ENCODE peak calls at places on chromosomes 2 and 18, in four cellular contexts. O, I, B and E are unnamed samples.

GRCh38 chr2:25063876-25064660 is 22.2 kb downstream of the EFR3B start:
- DNase-seq in I (peak; percentile 56), B (no peak), O (no peak), E (no peak)

GRCh38 chr2:210399440-210400041 is 77.0 kb downstream of the LANCL1 start:
- DNase-seq in I (peak; percentile 29), B (peak; percentile 42), O (peak; percentile 7), E (no peak)

GRCh38 chr2:60105868-60106267 is 447.6 kb downstream of the BCL11A start:
- DNase-seq in O (no peak), B (no peak), I (no peak), E (no peak)

GRCh38 chr2:46718797-46719196 is 196.8 kb downstream of the MCFD2 start:
- DNase-seq in B (no peak), O (no peak), I (no peak), E (no peak)

GRCh38 chr18:6650756-6651155 is 78.8 kb upstream of the ARHGAP28 start:
- DNase-seq in O (no peak), B (no peak), I (no peak), E (no peak)

GRCh38 chr2:217790681-217791392 is 212.0 kb downstream of the TNS1 start:
- DNase-seq in I (peak; percentile 93), B (peak; percentile 51), O (peak; percentile 83), E (no peak)

GRCh38 chr18:63322246-63322645 is 2.7 kb upstream of the BCL2 start:
- DNase-seq in O (no peak), B (no peak), I (no peak), E (no peak)

GRCh38 chr2:121098556-121098955 is 186.4 kb downstream of the TFCP2L1 start:
- DNase-seq in O (no peak), B (no peak), I (no peak), E (no peak)

GRCh38 chr2:237165405-237166276 is 80.0 kb downstream of the COPS8 start:
- DNase-seq in O (peak; percentile 69), B (peak; percentile 62), I (peak; percentile 67), E (peak; percentile 48)

GRCh38 chr2:233329489-233330135 is 22.0 kb downstream of the SAG start:
- DNase-seq in B (no peak), I (peak; percentile 9), O (no peak), E (no peak)

GRCh38 chr2:26540306-26540705 is 62.4 kb upstream of the OTOF start:
- DNase-seq in B (no peak), I (no peak), O (no peak), E (no peak)

GRCh38 chr2:48607307-48608014 is 10.2 kb upstream of the GTF2A1L start:
- DNase-seq in B (peak; percentile 35), O (peak; percentile 22), I (peak; percentile 42), E (no peak)

GRCh38 chr2:232649033-232649432 is 15.6 kb downstream of the EFHD1 start:
- DNase-seq in I (no peak), O (no peak), B (no peak), E (no peak)

GRCh38 chr2:10311736-10312135 is 9.0 kb downstream of the HPCAL1 start:
- DNase-seq in I (no peak), O (no peak), B (no peak), E (no peak)
- H3K9ac ChIP-seq in I (no peak overlapping the region), O (no peak overlapping the region), B (no peak overlapping the region), E (no peak overlapping the region)

GRCh38 chr18:35137632-35138031 is 96.4 kb downstream of the MAPRE2 start:
- DNase-seq in B (no peak), O (no peak), I (no peak), E (no peak)
- H3K9ac ChIP-seq in B (no peak overlapping the region), O (no peak overlapping the region), I (no peak overlapping the region), E (no peak overlapping the region)

GRCh38 chr2:108215794-108216211 is 24.0 kb upstream of the SULT1C3 start:
- DNase-seq in B (peak; percentile 54), O (peak; percentile 51), I (peak; percentile 68), E (no peak)
- H3K9ac ChIP-seq in B (no peak overlapping the region), O (no peak overlapping the region), I (no peak overlapping the region), E (no peak overlapping the region)

DNA sequence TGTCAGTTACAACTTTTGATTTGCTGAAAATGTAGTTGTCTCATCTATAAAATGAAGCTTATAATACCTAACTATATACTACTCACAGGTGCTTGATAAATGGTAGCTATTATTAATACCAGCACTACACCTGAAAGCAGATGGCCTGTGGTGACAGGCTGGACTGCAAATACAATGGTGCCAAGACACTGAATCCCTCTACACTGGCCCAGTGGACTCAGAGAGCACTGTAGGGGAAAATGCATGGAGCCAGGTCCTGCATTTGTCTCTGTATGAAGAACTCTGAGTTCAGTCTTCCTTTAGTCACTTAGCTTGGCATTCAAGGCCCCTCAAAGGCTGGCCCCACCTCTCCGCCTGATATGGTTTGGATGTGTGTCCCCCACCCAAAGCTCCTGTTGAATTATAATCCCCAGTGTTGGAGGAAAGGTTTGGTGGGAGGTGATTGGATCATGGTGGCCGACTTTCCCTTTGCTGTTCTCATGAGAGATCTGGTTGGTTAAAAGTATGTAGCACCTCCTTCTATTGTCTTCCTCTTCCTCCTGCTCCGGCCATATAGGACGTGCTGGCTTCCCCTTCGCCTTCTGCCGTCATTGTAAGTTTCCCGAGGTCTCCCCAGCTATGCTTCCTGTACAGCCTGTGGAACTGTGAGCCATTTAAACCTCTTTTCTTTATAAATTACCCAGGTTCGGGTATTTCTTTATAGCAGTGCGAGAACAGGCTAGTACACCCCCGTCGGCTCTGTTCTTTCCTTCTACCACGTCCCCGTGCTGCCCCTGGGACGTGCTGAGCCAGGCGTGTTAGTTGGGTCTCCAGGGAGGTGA is 11.1 kb upstream of the NTSR2 start:
- DNase-seq in B (no peak), O (no peak), I (no peak), E (no peak)
- H3K9ac ChIP-seq in B (no peak overlapping the region), O (no peak overlapping the region), I (no peak overlapping the region), E (no peak overlapping the region)

DNA sequence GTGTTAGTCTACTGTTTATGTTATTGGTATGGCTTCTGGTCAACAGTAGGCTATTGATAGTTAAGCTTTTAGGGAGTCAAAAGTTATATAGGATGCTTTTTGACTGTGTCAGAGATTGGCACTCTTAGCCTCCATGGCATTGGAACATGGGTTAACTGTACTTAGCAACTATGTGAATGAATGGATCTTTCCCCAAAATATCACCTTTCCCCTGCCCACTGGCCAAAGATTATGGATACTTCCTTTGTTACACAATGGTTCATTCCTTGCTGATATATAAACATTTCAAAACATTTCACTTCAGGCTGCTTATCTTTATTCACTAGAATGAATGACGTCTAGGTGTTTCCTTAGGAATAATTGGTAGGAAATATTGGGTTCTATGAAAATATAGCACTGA is 62.1 kb upstream of the DOCK10 start:
- DNase-seq in B (no peak), O (no peak), I (peak; percentile 21), E (peak; percentile 78)
- H3K9ac ChIP-seq in B (no peak overlapping the region), O (no peak overlapping the region), I (no peak overlapping the region), E (no peak overlapping the region)

GRCh38 chr2:36165132-36165531 is 190.4 kb upstream of the CRIM1 start:
- DNase-seq in B (no peak), O (no peak), I (no peak), E (no peak)

GRCh38 chr2:36168136-36168535 is 187.4 kb upstream of the CRIM1 start:
- DNase-seq in I (no peak), O (no peak), B (no peak), E (no peak)

DNA sequence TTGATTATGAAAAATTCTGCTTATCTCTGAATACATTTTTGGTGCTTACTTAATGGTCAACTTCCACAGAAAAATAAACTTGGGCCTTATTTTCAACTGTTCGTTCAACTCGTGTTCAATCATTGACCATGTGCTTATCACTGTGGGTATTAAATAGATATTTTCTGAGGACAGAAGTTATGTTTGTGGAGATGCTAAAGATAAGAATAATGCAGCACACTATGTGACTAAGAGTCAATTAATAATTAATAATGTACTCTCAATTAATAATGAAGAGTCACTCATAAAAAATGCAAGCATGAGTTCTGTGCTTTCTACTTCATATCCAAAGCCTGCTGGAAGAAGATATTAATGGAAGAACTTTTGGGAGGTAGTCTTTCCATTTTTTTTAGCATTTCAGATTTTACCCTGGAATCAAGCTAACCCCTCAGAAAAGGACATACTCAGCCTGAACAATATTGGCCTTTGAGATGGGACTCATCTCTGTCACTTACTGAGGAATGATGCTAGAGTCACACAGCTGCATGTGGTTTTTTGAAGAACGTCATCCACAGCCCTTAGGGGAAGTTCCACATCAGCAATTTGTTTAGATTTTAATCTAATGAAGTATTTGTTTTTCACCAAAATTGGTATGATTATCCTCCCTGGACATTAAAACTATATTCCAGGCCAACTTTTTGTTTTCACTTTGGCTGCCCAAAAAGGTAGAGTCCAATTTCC is 191.9 kb upstream of the CRIM1 start:
- DNase-seq in O (no peak), B (no peak), I (no peak), E (no peak)
- H3K9ac ChIP-seq in O (no peak overlapping the region), B (no peak overlapping the region), I (no peak overlapping the region), E (no peak overlapping the region)

DNA sequence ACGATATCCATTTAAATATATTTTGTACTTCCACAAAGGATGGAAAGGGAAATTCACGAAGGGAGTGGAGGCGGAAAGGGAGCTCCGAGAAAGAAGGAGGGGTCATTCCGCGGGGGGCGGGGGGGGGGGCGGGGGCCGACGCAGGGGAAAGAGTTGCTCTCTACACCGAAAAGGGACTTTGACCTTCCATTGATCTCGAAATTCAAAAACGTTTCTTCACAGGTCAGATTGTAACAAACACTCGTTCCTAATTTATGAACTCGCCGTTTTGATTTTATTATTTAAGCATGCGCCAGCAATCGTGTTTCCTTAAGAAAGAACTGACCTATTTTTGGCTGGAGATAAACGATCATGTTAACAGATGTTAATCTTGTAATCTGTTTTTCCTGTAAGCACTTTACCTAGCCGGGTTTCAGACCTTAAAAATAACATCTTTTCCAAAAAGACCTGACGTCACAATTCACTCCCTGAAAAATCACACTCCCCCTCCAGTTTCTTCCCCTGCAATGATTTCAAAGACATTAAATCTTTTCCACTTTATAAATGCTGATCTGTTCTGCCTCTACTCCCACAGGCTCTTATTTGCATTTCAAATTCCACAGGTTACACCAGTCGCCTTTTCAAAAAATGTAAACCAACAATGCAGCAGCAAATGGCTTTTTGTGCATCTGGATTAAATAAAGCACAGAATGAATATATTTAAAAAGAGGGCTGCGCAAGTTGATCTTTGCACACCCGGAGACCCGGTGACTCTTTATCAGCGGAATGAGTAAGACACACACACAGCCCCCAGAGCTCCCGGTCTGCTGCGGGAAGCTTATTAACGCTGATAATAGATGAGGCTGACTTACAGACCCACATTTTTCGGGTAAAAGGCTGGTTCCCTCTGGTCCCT is 1.6 kb downstream of the ZNF516 start:
- DNase-seq in O (peak; percentile 72), I (peak; percentile 67), B (no peak), E (no peak)
- H3K9ac ChIP-seq in O (peak overlapping the region; percentile 92), I (peak overlapping the region; percentile 76), B (peak overlapping the region; percentile 64), E (no peak overlapping the region)

GRCh38 chr2:68796306-68796905 is 61.8 kb downstream of the ARHGAP25 start:
- DNase-seq in O (peak; percentile 18), B (peak; percentile 23), I (no peak), E (no peak)

GRCh38 chr2:68784849-68785248 is 50.2 kb downstream of the ARHGAP25 start:
- DNase-seq in O (no peak), B (peak; percentile 33), I (no peak), E (no peak)

GRCh38 chr2:68789603-68790002 is 55.0 kb downstream of the ARHGAP25 start:
- DNase-seq in O (no peak), I (no peak), B (no peak), E (no peak)

GRCh38 chr2:68791914-68792313 is 57.3 kb downstream of the ARHGAP25 start:
- DNase-seq in O (no peak), B (no peak), I (no peak), E (no peak)

GRCh38 chr2:68790600-68790999 is 56.0 kb downstream of the ARHGAP25 start:
- DNase-seq in O (no peak), I (no peak), B (no peak), E (peak; percentile 14)
- H3K9ac ChIP-seq in O (no peak overlapping the region), I (no peak overlapping the region), B (no peak overlapping the region), E (no peak overlapping the region)